ENCODE peak calls at places on chromosomes 2 and 18, in four cellular contexts. One of them, this sample, is unnamed.

GRCh38 chr2:38178142-38178541 is 102.2 kb upstream of the CYP1B1 start:
- DNase-seq in WTC11: no peak
- DNase-seq in K562: no peak
- DNase-seq in HepG2: no peak
- DNase-seq in this sample: no peak

GRCh38 chr18:34222025-34222395 is 2.7 kb downstream of the NOL4 start:
- DNase-seq in WTC11: peak
- DNase-seq in K562: no peak
- DNase-seq in HepG2: no peak
- DNase-seq in this sample: no peak

GRCh38 chr2:158031371-158031770 is 70.3 kb upstream of the UPP2 start:
- DNase-seq in WTC11: no peak
- DNase-seq in K562: no peak
- DNase-seq in HepG2: no peak
- DNase-seq in this sample: no peak

GRCh38 chr2:112147382-112147781 is 9.2 kb downstream of the FBLN7 start:
- DNase-seq in WTC11: no peak
- DNase-seq in K562: no peak
- DNase-seq in HepG2: no peak
- DNase-seq in this sample: no peak

GRCh38 chr2:130302164-130302886 is 40.4 kb upstream of the IMP4 start:
- DNase-seq in WTC11: no peak
- DNase-seq in K562: no peak
- DNase-seq in HepG2: no peak
- DNase-seq in this sample: no peak

GRCh38 chr2:159755788-159756187 is 42.2 kb downstream of the CD302 start:
- DNase-seq in WTC11: no peak
- DNase-seq in K562: peak
- DNase-seq in HepG2: peak
- DNase-seq in this sample: peak

GRCh38 chr2:162092656-162093556 is 18.9 kb upstream of the DPP4 start:
- DNase-seq in WTC11: no peak
- DNase-seq in K562: no peak
- DNase-seq in HepG2: no peak
- DNase-seq in this sample: peak

GRCh38 chr2:205407984-205408383 is 274.3 kb upstream of the NRP2 start:
- DNase-seq in WTC11: no peak
- DNase-seq in K562: no peak
- DNase-seq in HepG2: no peak
- DNase-seq in this sample: no peak

GRCh38 chr2:218030409-218031195 is 27.8 kb upstream of the TNS1 start:
- DNase-seq in WTC11: no peak
- DNase-seq in K562: no peak
- DNase-seq in HepG2: no peak
- DNase-seq in this sample: no peak

GRCh38 chr2:88090446-88091283 is 23.0 kb downstream of the SMYD1 start:
- DNase-seq in WTC11: no peak
- DNase-seq in K562: no peak
- DNase-seq in HepG2: no peak
- DNase-seq in this sample: no peak

GRCh38 chr2:207048421-207048820 is 109.1 kb downstream of the CPO start:
- DNase-seq in WTC11: no peak
- DNase-seq in K562: no peak
- DNase-seq in HepG2: no peak
- DNase-seq in this sample: no peak

GRCh38 chr2:100494712-100495111 is 24.4 kb downstream of the NMS start:
- DNase-seq in WTC11: no peak
- DNase-seq in K562: no peak
- DNase-seq in HepG2: no peak
- DNase-seq in this sample: no peak

GRCh38 chr2:38129410-38129809 is 53.5 kb upstream of the CYP1B1 start:
- DNase-seq in WTC11: no peak
- DNase-seq in K562: no peak
- DNase-seq in HepG2: no peak
- DNase-seq in this sample: no peak

GRCh38 chr2:171531291-171531690 is 9.0 kb downstream of the CYBRD1 start:
- DNase-seq in WTC11: no peak
- DNase-seq in K562: no peak
- DNase-seq in HepG2: no peak
- DNase-seq in this sample: no peak

GRCh38 chr2:71925268-71926097 is 222.2 kb downstream of the CYP26B1 start:
- DNase-seq in WTC11: no peak
- DNase-seq in K562: peak
- DNase-seq in HepG2: no peak
- DNase-seq in this sample: peak

GRCh38 chr2:233034-233433 is 30.8 kb downstream of the SH3YL1 start:
- DNase-seq in WTC11: peak
- DNase-seq in K562: no peak
- DNase-seq in HepG2: no peak
- DNase-seq in this sample: no peak

GRCh38 chr2:7621018-7621814 is 704.0 kb downstream of the RNF144A start:
- DNase-seq in WTC11: no peak
- DNase-seq in K562: no peak
- DNase-seq in HepG2: no peak
- DNase-seq in this sample: no peak

GRCh38 chr18:10748641-10749040 is 222.8 kb downstream of the NAPG start:
- DNase-seq in WTC11: no peak
- DNase-seq in K562: no peak
- DNase-seq in HepG2: no peak
- DNase-seq in this sample: no peak

GRCh38 chr2:24883946-24884345 is 36.1 kb downstream of the ADCY3 start:
- DNase-seq in WTC11: no peak
- DNase-seq in K562: no peak
- DNase-seq in HepG2: no peak
- DNase-seq in this sample: no peak

GRCh38 chr18:36211612-36212065 is 24.3 kb downstream of the MOCOS start:
- DNase-seq in WTC11: no peak
- DNase-seq in K562: no peak
- DNase-seq in HepG2: no peak
- DNase-seq in this sample: no peak

GRCh38 chr2:106356291-106356690 is 111.9 kb downstream of the RGPD3 start:
- DNase-seq in WTC11: no peak
- DNase-seq in K562: no peak
- DNase-seq in HepG2: no peak
- DNase-seq in this sample: no peak

GRCh38 chr2:173109253-173110188 is 33.9 kb downstream of the MAP3K20 start:
- DNase-seq in WTC11: no peak
- DNase-seq in K562: no peak
- DNase-seq in HepG2: peak
- DNase-seq in this sample: peak

GRCh38 chr2:181320638-181321037 is 136.5 kb upstream of the ITGA4 start:
- DNase-seq in WTC11: no peak
- DNase-seq in K562: no peak
- DNase-seq in HepG2: no peak
- DNase-seq in this sample: no peak

GRCh38 chr18:37716106-37716708 is 150.6 kb upstream of the CELF4 start:
- DNase-seq in WTC11: no peak
- DNase-seq in K562: no peak
- DNase-seq in HepG2: no peak
- DNase-seq in this sample: no peak

GRCh38 chr2:109677815-109678580 is 63.8 kb downstream of the SOWAHC start:
- DNase-seq in WTC11: no peak
- DNase-seq in K562: no peak
- DNase-seq in HepG2: no peak
- DNase-seq in this sample: no peak

DNA sequence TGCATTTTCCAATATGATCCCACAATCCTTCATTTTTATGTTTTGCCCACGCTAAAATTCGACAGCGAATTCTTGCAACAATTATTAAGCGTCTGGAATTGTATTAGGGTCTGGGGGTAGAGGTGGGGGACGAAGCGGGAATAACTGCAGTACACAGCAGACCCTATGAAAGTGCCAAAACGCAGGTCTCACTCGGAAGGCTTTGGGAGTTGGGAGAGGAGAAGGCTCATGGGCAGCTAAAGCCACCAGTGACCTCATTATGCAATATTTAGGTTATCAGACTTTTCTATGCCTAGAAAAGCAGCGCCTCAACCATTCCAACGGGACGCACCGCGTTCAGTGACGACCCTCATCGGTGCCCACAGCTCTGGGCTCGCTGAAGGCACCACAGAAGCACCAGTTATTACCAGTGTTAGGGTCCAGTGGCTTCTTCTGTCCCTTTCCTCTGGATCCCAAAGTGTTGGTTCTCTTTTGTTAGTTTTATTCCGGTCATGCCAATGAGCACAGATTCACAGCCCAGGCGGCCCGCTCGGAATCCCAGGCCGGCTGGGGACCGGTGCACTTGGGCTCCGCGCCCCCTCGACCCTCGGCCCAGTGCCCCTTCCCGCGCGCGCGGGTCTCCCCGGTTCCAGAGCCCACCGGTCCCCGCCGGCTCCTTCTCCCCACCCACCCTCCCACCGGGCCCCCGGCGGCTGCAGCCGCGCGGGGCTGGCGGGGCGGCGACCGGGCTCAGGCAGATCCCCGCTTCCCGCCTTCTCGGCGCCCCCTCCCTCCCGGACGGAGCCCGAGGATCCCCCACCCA is 738 bp upstream of the MAPK4 start:
- DNase-seq in WTC11: no peak
- DNase-seq in K562: no peak
- DNase-seq in HepG2: no peak
- DNase-seq in this sample: no peak
- TF ChIP-seq MAX in WTC11: no peak
- TF ChIP-seq MAX in K562: no peak
- TF ChIP-seq MAX in HepG2: no peak
- TF ChIP-seq MAX in this sample: no peak

GRCh38 chr2:240023792-240024191 is 1.4 kb downstream of the NDUFA10 start:
- DNase-seq in WTC11: no peak
- DNase-seq in K562: no peak
- DNase-seq in HepG2: no peak
- DNase-seq in this sample: no peak

GRCh38 chr2:240018071-240018750 is 6.9 kb downstream of the NDUFA10 start:
- DNase-seq in WTC11: no peak
- DNase-seq in K562: no peak
- DNase-seq in HepG2: no peak
- DNase-seq in this sample: no peak

GRCh38 chr2:240024766-240025165 is 376 bp downstream of the NDUFA10 start:
- DNase-seq in WTC11: no peak
- DNase-seq in K562: no peak
- DNase-seq in HepG2: peak
- DNase-seq in this sample: peak

GRCh38 chr2:240021488-240022104 is 3.5 kb downstream of the NDUFA10 start:
- DNase-seq in WTC11: peak
- DNase-seq in K562: peak
- DNase-seq in HepG2: peak
- DNase-seq in this sample: peak
- TF ChIP-seq NR3C1 in WTC11: no peak
- TF ChIP-seq NR3C1 in K562: no peak
- TF ChIP-seq NR3C1 in HepG2: no peak
- TF ChIP-seq NR3C1 in this sample: no peak

DNA sequence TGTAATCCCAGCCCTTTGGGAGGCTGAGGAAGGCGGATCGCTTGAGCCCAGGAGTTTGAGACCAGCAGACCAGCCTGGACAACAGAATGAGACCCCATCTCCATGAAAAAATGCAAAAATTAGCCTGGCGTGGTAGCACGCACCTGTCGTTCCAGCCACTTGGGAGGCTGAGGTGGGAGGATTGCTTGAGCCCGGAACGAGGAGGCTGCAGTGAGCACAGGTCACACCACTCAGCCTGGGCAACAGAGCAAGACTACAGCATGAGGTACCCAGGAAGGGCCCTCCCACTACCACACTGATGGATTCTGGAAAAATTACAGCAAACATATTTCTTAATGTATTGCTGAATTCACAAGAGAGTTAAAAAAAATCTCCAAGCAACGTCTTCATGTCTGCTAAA is 56.3 kb upstream of the HPCAL1 start:
- DNase-seq in WTC11: no peak
- DNase-seq in K562: no peak
- DNase-seq in HepG2: no peak
- DNase-seq in this sample: no peak
- TF ChIP-seq MAX in WTC11: no peak
- TF ChIP-seq MAX in K562: no peak
- TF ChIP-seq MAX in HepG2: no peak
- TF ChIP-seq MAX in this sample: no peak

GRCh38 chr2:185782223-185782769 is 43.7 kb downstream of the FSIP2 start:
- DNase-seq in WTC11: no peak
- DNase-seq in K562: no peak
- DNase-seq in HepG2: peak
- DNase-seq in this sample: no peak

GRCh38 chr2:185793532-185794073 is 55.0 kb downstream of the FSIP2 start:
- DNase-seq in WTC11: no peak
- DNase-seq in K562: no peak
- DNase-seq in HepG2: no peak
- DNase-seq in this sample: no peak

GRCh38 chr2:185790361-185790760 is 51.8 kb downstream of the FSIP2 start:
- DNase-seq in WTC11: no peak
- DNase-seq in K562: no peak
- DNase-seq in HepG2: no peak
- DNase-seq in this sample: no peak

GRCh38 chr2:185785851-185786473 is 47.4 kb downstream of the FSIP2 start:
- DNase-seq in WTC11: no peak
- DNase-seq in K562: no peak
- DNase-seq in HepG2: no peak
- DNase-seq in this sample: no peak

GRCh38 chr2:185787530-185788145 is 49.0 kb downstream of the FSIP2 start:
- DNase-seq in WTC11: no peak
- DNase-seq in K562: no peak
- DNase-seq in HepG2: no peak
- DNase-seq in this sample: no peak
- TF ChIP-seq NR3C1 in WTC11: no peak
- TF ChIP-seq NR3C1 in K562: no peak
- TF ChIP-seq NR3C1 in HepG2: no peak
- TF ChIP-seq NR3C1 in this sample: no peak

DNA sequence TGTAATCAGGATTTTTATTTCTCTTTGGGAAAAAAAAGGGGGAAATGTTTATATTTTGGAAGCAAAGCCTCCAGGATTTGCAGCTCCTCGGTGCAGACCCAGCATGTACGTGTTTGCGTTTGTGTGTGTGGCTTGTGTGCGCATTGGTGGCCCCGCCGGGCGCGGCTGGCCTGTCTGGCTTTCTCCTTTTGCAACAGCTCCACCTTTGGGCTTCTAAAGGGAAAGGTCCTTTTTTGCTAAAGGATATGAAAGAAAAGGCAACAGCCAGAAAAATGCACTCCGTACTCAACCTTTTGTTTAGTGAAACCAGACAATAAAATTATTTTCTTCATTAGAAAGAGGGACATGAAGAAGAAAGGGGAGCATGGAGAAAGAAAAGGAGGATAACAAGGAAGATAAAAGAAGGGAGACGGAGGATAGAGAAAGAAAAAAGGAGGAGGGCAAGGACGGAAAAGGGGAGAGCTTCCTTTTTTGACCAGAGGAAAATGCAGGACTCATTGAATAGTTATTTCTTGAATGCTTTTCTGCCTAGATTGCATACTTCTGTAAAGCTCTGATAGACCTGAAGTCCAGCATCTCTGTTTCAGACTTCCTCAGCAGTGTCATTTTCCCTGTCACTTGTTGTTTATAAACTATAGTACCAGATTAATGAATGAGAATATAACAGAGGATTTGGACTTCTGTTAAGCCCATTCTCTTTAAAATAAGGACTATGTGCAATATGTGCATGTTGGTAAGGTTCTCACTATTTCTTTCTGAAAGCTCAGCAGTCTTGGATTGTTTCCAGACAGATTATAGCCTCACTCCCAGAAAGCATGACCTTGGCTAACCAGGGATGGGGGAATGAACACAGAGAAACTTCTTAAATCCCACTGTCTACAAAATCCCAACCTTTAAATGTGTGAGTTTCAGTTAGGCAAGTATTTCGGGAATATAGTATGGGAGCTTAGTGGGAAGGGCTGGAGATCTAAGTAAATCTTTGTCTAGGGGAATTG is 563.1 kb upstream of the PIK3C3 start:
- DNase-seq in WTC11: peak
- DNase-seq in K562: peak
- DNase-seq in HepG2: peak
- DNase-seq in this sample: peak
- TF ChIP-seq MAX in WTC11: no peak
- TF ChIP-seq MAX in K562: no peak
- TF ChIP-seq MAX in HepG2: no peak
- TF ChIP-seq MAX in this sample: no peak